ENCODE peak calls at places on chromosomes 4 and X, in nine cellular contexts. One of them, this sample, is unnamed.
A peak's percentile ranks its signal among the peaks of the same experiment; 100 is the strongest.

GRCh38 chr4:38857354-38858096 is 908 bp upstream of the TLR6 start:
- DNase-seq in K562: peak; percentile 23
- DNase-seq in mesendoderm: peak; percentile 66
- DNase-seq in heart left ventricle: no peak
- DNase-seq in pancreas: no peak
- DNase-seq in sigmoid colon: no peak
- DNase-seq in cardiac muscle cell: peak; percentile 84
- DNase-seq in tibial artery: peak; percentile 74
- DNase-seq in lower lobe of right lung: no peak
- DNase-seq in this sample: peak; percentile 67

GRCh38 chr4:76198411-76199237 is 15.0 kb downstream of the SCARB2 start:
- DNase-seq in K562: peak; percentile 37
- DNase-seq in mesendoderm: peak; percentile 32
- DNase-seq in heart left ventricle: no peak
- DNase-seq in pancreas: no peak
- DNase-seq in sigmoid colon: peak; percentile 94
- DNase-seq in cardiac muscle cell: peak; percentile 91
- DNase-seq in tibial artery: peak; percentile 73
- DNase-seq in lower lobe of right lung: peak; percentile 54
- DNase-seq in this sample: no peak

GRCh38 chr4:153159728-153160221 is 44.5 kb upstream of the TRIM2 start:
- DNase-seq in K562: no peak
- DNase-seq in mesendoderm: no peak
- DNase-seq in heart left ventricle: no peak
- DNase-seq in pancreas: no peak
- DNase-seq in sigmoid colon: no peak
- DNase-seq in cardiac muscle cell: peak; percentile 65
- DNase-seq in tibial artery: no peak
- DNase-seq in lower lobe of right lung: no peak
- DNase-seq in this sample: no peak

GRCh38 chrX:135985123-135985973 is at the start of gene SLC9A6:
- DNase-seq in K562: peak; percentile 78
- DNase-seq in mesendoderm: peak; percentile 69
- DNase-seq in heart left ventricle: peak; percentile 88
- DNase-seq in pancreas: peak; percentile 87
- DNase-seq in sigmoid colon: peak; percentile 87
- DNase-seq in cardiac muscle cell: peak; percentile 57
- DNase-seq in tibial artery: peak; percentile 82
- DNase-seq in lower lobe of right lung: peak; percentile 82
- DNase-seq in this sample: peak; percentile 90

GRCh38 chr4:107951551-107951950 is 20.2 kb downstream of the CYP2U1 start:
- DNase-seq in K562: no peak
- DNase-seq in mesendoderm: no peak
- DNase-seq in heart left ventricle: no peak
- DNase-seq in pancreas: no peak
- DNase-seq in sigmoid colon: no peak
- DNase-seq in cardiac muscle cell: peak; percentile 21
- DNase-seq in tibial artery: no peak
- DNase-seq in lower lobe of right lung: no peak
- DNase-seq in this sample: no peak

GRCh38 chr4:145956288-145956890 is 17.8 kb upstream of the ZNF827 start:
- DNase-seq in K562: peak; percentile 64
- DNase-seq in mesendoderm: peak; percentile 72
- DNase-seq in heart left ventricle: no peak
- DNase-seq in pancreas: no peak
- DNase-seq in sigmoid colon: no peak
- DNase-seq in cardiac muscle cell: peak; percentile 60
- DNase-seq in tibial artery: no peak
- DNase-seq in lower lobe of right lung: no peak
- DNase-seq in this sample: no peak

GRCh38 chrX:40152706-40153334 is 55.1 kb upstream of the BCOR start:
- DNase-seq in K562: no peak
- DNase-seq in mesendoderm: peak; percentile 23
- DNase-seq in heart left ventricle: peak; percentile 79
- DNase-seq in pancreas: peak; percentile 83
- DNase-seq in sigmoid colon: peak; percentile 77
- DNase-seq in cardiac muscle cell: no peak
- DNase-seq in tibial artery: peak; percentile 85
- DNase-seq in lower lobe of right lung: peak; percentile 71
- DNase-seq in this sample: peak; percentile 78

GRCh38 chr4:4633431-4633830 is 91.6 kb upstream of the STX18 start:
- DNase-seq in K562: no peak
- DNase-seq in mesendoderm: no peak
- DNase-seq in heart left ventricle: no peak
- DNase-seq in pancreas: no peak
- DNase-seq in sigmoid colon: no peak
- DNase-seq in cardiac muscle cell: no peak
- DNase-seq in tibial artery: no peak
- DNase-seq in lower lobe of right lung: no peak
- DNase-seq in this sample: no peak

GRCh38 chrX:118679290-118679689 is 48.1 kb upstream of the IL13RA1 start:
- DNase-seq in K562: no peak
- DNase-seq in mesendoderm: peak; percentile 1
- DNase-seq in heart left ventricle: no peak
- DNase-seq in pancreas: no peak
- DNase-seq in sigmoid colon: no peak
- DNase-seq in cardiac muscle cell: no peak
- DNase-seq in tibial artery: no peak
- DNase-seq in lower lobe of right lung: no peak
- DNase-seq in this sample: no peak

GRCh38 chr4:8377103-8378075 is 63.1 kb downstream of the ACOX3 start:
- DNase-seq in K562: no peak
- DNase-seq in mesendoderm: no peak
- DNase-seq in heart left ventricle: no peak
- DNase-seq in pancreas: no peak
- DNase-seq in sigmoid colon: peak; percentile 53
- DNase-seq in cardiac muscle cell: no peak
- DNase-seq in tibial artery: no peak
- DNase-seq in lower lobe of right lung: no peak
- DNase-seq in this sample: peak; percentile 69

GRCh38 chrX:107894038-107894437 is 68.4 kb downstream of the MID2 start:
- DNase-seq in K562: peak; percentile 36
- DNase-seq in mesendoderm: peak; percentile 65
- DNase-seq in heart left ventricle: no peak
- DNase-seq in pancreas: no peak
- DNase-seq in sigmoid colon: no peak
- DNase-seq in cardiac muscle cell: peak; percentile 58
- DNase-seq in tibial artery: no peak
- DNase-seq in lower lobe of right lung: no peak
- DNase-seq in this sample: no peak

GRCh38 chr4:37976513-37976912 is 16.3 kb downstream of the PTTG2 start:
- DNase-seq in K562: no peak
- DNase-seq in mesendoderm: no peak
- DNase-seq in heart left ventricle: no peak
- DNase-seq in pancreas: no peak
- DNase-seq in sigmoid colon: no peak
- DNase-seq in cardiac muscle cell: peak; percentile 23
- DNase-seq in tibial artery: no peak
- DNase-seq in lower lobe of right lung: no peak
- DNase-seq in this sample: no peak

GRCh38 chr4:112968456-112969159 is 80.8 kb upstream of the ANK2 start:
- DNase-seq in K562: no peak
- DNase-seq in mesendoderm: no peak
- DNase-seq in heart left ventricle: no peak
- DNase-seq in pancreas: no peak
- DNase-seq in sigmoid colon: no peak
- DNase-seq in cardiac muscle cell: peak; percentile 3
- DNase-seq in tibial artery: no peak
- DNase-seq in lower lobe of right lung: no peak
- DNase-seq in this sample: no peak

GRCh38 chr4:67555447-67555846 is 3.1 kb upstream of the STAP1 start:
- DNase-seq in K562: no peak
- DNase-seq in mesendoderm: no peak
- DNase-seq in heart left ventricle: no peak
- DNase-seq in pancreas: no peak
- DNase-seq in sigmoid colon: no peak
- DNase-seq in cardiac muscle cell: no peak
- DNase-seq in tibial artery: no peak
- DNase-seq in lower lobe of right lung: no peak
- DNase-seq in this sample: no peak

GRCh38 chr4:126614456-126614855 is 1018.3 kb upstream of the INTU start:
- DNase-seq in K562: no peak
- DNase-seq in mesendoderm: no peak
- DNase-seq in heart left ventricle: no peak
- DNase-seq in pancreas: no peak
- DNase-seq in sigmoid colon: no peak
- DNase-seq in cardiac muscle cell: no peak
- DNase-seq in tibial artery: no peak
- DNase-seq in lower lobe of right lung: no peak
- DNase-seq in this sample: no peak

GRCh38 chrX:121333942-121334341 is 286.5 kb downstream of the GLUD2 start:
- DNase-seq in K562: no peak
- DNase-seq in mesendoderm: peak; percentile 35
- DNase-seq in heart left ventricle: no peak
- DNase-seq in pancreas: no peak
- DNase-seq in sigmoid colon: no peak
- DNase-seq in cardiac muscle cell: no peak
- DNase-seq in tibial artery: no peak
- DNase-seq in lower lobe of right lung: no peak
- DNase-seq in this sample: no peak

GRCh38 chr4:60992037-60992436 is 208.1 kb upstream of the ADGRL3 start:
- DNase-seq in K562: no peak
- DNase-seq in mesendoderm: no peak
- DNase-seq in heart left ventricle: no peak
- DNase-seq in pancreas: no peak
- DNase-seq in sigmoid colon: no peak
- DNase-seq in cardiac muscle cell: no peak
- DNase-seq in tibial artery: no peak
- DNase-seq in lower lobe of right lung: no peak
- DNase-seq in this sample: no peak

GRCh38 chr4:116881077-116881476 is 204.3 kb downstream of the TRAM1L1 start:
- DNase-seq in K562: no peak
- DNase-seq in mesendoderm: no peak
- DNase-seq in heart left ventricle: no peak
- DNase-seq in pancreas: no peak
- DNase-seq in sigmoid colon: no peak
- DNase-seq in cardiac muscle cell: no peak
- DNase-seq in tibial artery: no peak
- DNase-seq in lower lobe of right lung: no peak
- DNase-seq in this sample: no peak

GRCh38 chr4:77451530-77451929 is 154.1 kb upstream of the CXCL13 start:
- DNase-seq in K562: no peak
- DNase-seq in mesendoderm: peak; percentile 24
- DNase-seq in heart left ventricle: no peak
- DNase-seq in pancreas: no peak
- DNase-seq in sigmoid colon: no peak
- DNase-seq in cardiac muscle cell: no peak
- DNase-seq in tibial artery: no peak
- DNase-seq in lower lobe of right lung: no peak
- DNase-seq in this sample: no peak

GRCh38 chrX:54076903-54077302 is 32.6 kb upstream of the PHF8 start:
- DNase-seq in K562: no peak
- DNase-seq in mesendoderm: peak; percentile 2
- DNase-seq in heart left ventricle: no peak
- DNase-seq in pancreas: no peak
- DNase-seq in sigmoid colon: no peak
- DNase-seq in cardiac muscle cell: peak; percentile 45
- DNase-seq in tibial artery: no peak
- DNase-seq in lower lobe of right lung: no peak
- DNase-seq in this sample: no peak

GRCh38 chr4:26330186-26330787 is 9.5 kb downstream of the RBPJ start:
- DNase-seq in K562: peak; percentile 29
- DNase-seq in mesendoderm: peak; percentile 77
- DNase-seq in heart left ventricle: no peak
- DNase-seq in pancreas: no peak
- DNase-seq in sigmoid colon: no peak
- DNase-seq in cardiac muscle cell: peak; percentile 67
- DNase-seq in tibial artery: no peak
- DNase-seq in lower lobe of right lung: no peak
- DNase-seq in this sample: no peak
- H3K4me1 ChIP-seq in K562: peaks cover 5% of the 10 kb centered on the region
- H3K4me1 ChIP-seq in mesendoderm: peaks cover 12% of the 10 kb centered on the region
- H3K4me1 ChIP-seq in heart left ventricle: peaks cover 34% of the 10 kb centered on the region
- H3K4me1 ChIP-seq in pancreas: peaks cover 28% of the 10 kb centered on the region
- H3K4me1 ChIP-seq in sigmoid colon: peaks cover 61% of the 10 kb centered on the region
- H3K4me1 ChIP-seq in cardiac muscle cell: peaks cover 19% of the 10 kb centered on the region
- H3K4me1 ChIP-seq in tibial artery: no peaks in the 10 kb centered on the region
- H3K4me1 ChIP-seq in lower lobe of right lung: peaks cover 25% of the 10 kb centered on the region
- H3K4me1 ChIP-seq in this sample: no peaks in the 10 kb centered on the region

DNA sequence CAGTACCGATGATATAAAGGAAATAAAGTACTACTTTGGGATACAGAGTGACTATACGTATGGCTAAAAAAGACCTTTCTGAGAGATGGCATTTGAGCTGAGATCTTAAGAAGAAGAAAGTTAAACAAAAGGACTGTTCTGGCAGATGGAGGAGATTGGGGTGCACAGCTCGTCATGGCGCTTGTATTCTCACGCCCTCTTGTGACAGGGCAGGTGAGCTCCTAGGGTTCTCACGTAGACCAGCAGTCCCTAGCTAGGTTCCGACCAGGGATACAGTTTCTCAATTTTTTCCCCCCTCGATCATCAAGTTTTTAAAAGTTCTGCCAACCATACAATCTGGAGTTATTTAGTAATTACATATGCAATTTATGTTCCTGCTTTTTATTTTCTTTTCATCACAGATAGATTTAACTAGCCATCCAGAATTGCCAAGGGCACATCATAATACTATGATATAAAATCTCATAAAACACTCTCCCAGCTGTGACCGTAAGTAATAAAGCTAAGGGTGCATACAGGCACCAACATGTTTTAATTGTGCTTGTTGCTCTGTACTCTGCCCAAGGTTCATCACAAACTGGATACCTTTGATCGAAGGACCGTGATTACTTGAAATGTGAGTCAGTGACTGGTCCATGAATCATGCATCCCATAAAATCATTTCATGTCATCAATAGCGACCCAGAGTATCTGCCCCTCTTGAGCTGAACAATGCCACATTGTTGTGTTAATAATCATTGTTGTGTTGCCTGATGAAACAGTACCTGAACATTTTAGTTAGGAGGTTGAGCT is 69.4 kb upstream of the ZNF518B start:
- DNase-seq in K562: peak; percentile 11
- DNase-seq in mesendoderm: peak; percentile 28
- DNase-seq in heart left ventricle: no peak
- DNase-seq in pancreas: no peak
- DNase-seq in sigmoid colon: no peak
- DNase-seq in cardiac muscle cell: no peak
- DNase-seq in tibial artery: no peak
- DNase-seq in lower lobe of right lung: no peak
- DNase-seq in this sample: no peak
- H3K27ac ChIP-seq in K562: no peak overlapping the region
- H3K27ac ChIP-seq in mesendoderm: no peak overlapping the region
- H3K27ac ChIP-seq in heart left ventricle: no peak overlapping the region
- H3K27ac ChIP-seq in pancreas: no peak overlapping the region
- H3K27ac ChIP-seq in sigmoid colon: no peak overlapping the region
- H3K27ac ChIP-seq in cardiac muscle cell: no peak overlapping the region
- H3K27ac ChIP-seq in tibial artery: no peak overlapping the region
- H3K27ac ChIP-seq in lower lobe of right lung: no peak overlapping the region
- H3K27ac ChIP-seq in this sample: no peak overlapping the region

GRCh38 chrX:2708016-2708415 is 16.9 kb downstream of the CD99 start:
- DNase-seq in K562: no peak
- DNase-seq in mesendoderm: no peak
- DNase-seq in heart left ventricle: no peak
- DNase-seq in pancreas: no peak
- DNase-seq in sigmoid colon: no peak
- DNase-seq in cardiac muscle cell: no peak
- DNase-seq in tibial artery: no peak
- DNase-seq in lower lobe of right lung: no peak
- DNase-seq in this sample: no peak
- H3K4me1 ChIP-seq in K562: no peaks in the 10 kb centered on the region
- H3K4me1 ChIP-seq in mesendoderm: peaks cover 9% of the 10 kb centered on the region
- H3K4me1 ChIP-seq in heart left ventricle: peaks cover 85% of the 10 kb centered on the region
- H3K4me1 ChIP-seq in pancreas: peaks cover 3% of the 10 kb centered on the region
- H3K4me1 ChIP-seq in sigmoid colon: peaks cover 97% of the 10 kb centered on the region
- H3K4me1 ChIP-seq in cardiac muscle cell: peaks cover 42% of the 10 kb centered on the region
- H3K4me1 ChIP-seq in tibial artery: peaks cover 59% of the 10 kb centered on the region
- H3K4me1 ChIP-seq in lower lobe of right lung: peaks cover 76% of the 10 kb centered on the region
- H3K4me1 ChIP-seq in this sample: no peaks in the 10 kb centered on the region

GRCh38 chrX:7146026-7146702 is 1.3 kb upstream of the STS start:
- DNase-seq in K562: no peak
- DNase-seq in mesendoderm: no peak
- DNase-seq in heart left ventricle: no peak
- DNase-seq in pancreas: no peak
- DNase-seq in sigmoid colon: no peak
- DNase-seq in cardiac muscle cell: no peak
- DNase-seq in tibial artery: no peak
- DNase-seq in lower lobe of right lung: no peak
- DNase-seq in this sample: no peak
- H3K27ac ChIP-seq in K562: no peak overlapping the region
- H3K27ac ChIP-seq in mesendoderm: no peak overlapping the region
- H3K27ac ChIP-seq in heart left ventricle: no peak overlapping the region
- H3K27ac ChIP-seq in pancreas: peak overlapping the region; percentile 92
- H3K27ac ChIP-seq in sigmoid colon: no peak overlapping the region
- H3K27ac ChIP-seq in cardiac muscle cell: no peak overlapping the region
- H3K27ac ChIP-seq in tibial artery: no peak overlapping the region
- H3K27ac ChIP-seq in lower lobe of right lung: no peak overlapping the region
- H3K27ac ChIP-seq in this sample: no peak overlapping the region

This sample was measured in aorta.